ENCODE peak calls at places on chromosomes 4 and X, in six cellular contexts. C is progenitor cell of endocrine pancreas, W is HFF-Myc, U is nephron progenitor cell, M is neural progenitor cell, H is left ventricle myocardium inferior. G is an unnamed sample.

GRCh38 chr4:60223098-60223497 is 977.0 kb upstream of the ADGRL3 start:
- DNase-seq in C (no peak), W (no peak), U (no peak), M (no peak), H (no peak), G (no peak)

GRCh38 chr4:186633844-186634243 is 78.5 kb upstream of the MTNR1A start:
- DNase-seq in C (no peak), W (no peak), U (no peak), M (peak; percentile 11), H (no peak), G (no peak)

GRCh38 chrX:133190877-133191738 is 27.0 kb downstream of the TFDP3 start:
- DNase-seq in C (no peak), W (no peak), U (no peak), M (peak; percentile 9), H (no peak), G (no peak)

GRCh38 chr4:179755322-179755721 is 2313.1 kb upstream of the AGA start:
- DNase-seq in C (no peak), W (no peak), U (no peak), M (no peak), H (no peak), G (no peak)

GRCh38 chrX:111110098-111110775 is 14.2 kb downstream of the PAK3 start:
- DNase-seq in C (no peak), W (no peak), U (no peak), M (no peak), H (no peak), G (no peak)

GRCh38 chr4:89254847-89255246 is 52.8 kb downstream of the GPRIN3 start:
- DNase-seq in C (no peak), W (peak; percentile 1), U (peak; percentile 13), M (peak; percentile 47), H (no peak), G (no peak)

GRCh38 chrX:72030431-72030830 is 101.3 kb downstream of the RTL5 start:
- DNase-seq in C (no peak), W (no peak), U (no peak), M (no peak), H (no peak), G (no peak)

GRCh38 chr4:86834901-86835300 is 14.3 kb downstream of the SLC10A6 start:
- DNase-seq in C (no peak), W (peak; percentile 96), U (no peak), M (no peak), H (no peak), G (no peak)

GRCh38 chr4:118957683-118958082 is 69.0 kb downstream of the SYNPO2 start:
- DNase-seq in C (no peak), W (no peak), U (no peak), M (no peak), H (no peak), G (no peak)

GRCh38 chr4:74331252-74331651 is 23.0 kb downstream of the EPGN start:
- DNase-seq in C (no peak), W (no peak), U (no peak), M (no peak), H (no peak), G (no peak)

GRCh38 chr4:169311643-169312365 is 41.0 kb upstream of the SH3RF1 start:
- DNase-seq in C (no peak), W (peak; percentile 19), U (peak; percentile 8), M (peak; percentile 81), H (no peak), G (no peak)

GRCh38 chr4:119629142-119629471 is 503 bp upstream of the PDE5A start:
- DNase-seq in C (no peak), W (no peak), U (no peak), M (no peak), H (no peak), G (no peak)

GRCh38 chr4:108118505-108118904 is 50.2 kb downstream of the LEF1 start:
- DNase-seq in C (no peak), W (no peak), U (no peak), M (no peak), H (no peak), G (no peak)

GRCh38 chr4:71009796-71010588 is 16.5 kb downstream of the DCK start:
- DNase-seq in C (no peak), W (peak; percentile 19), U (no peak), M (peak; percentile 31), H (no peak), G (no peak)

GRCh38 chr4:111883557-111883999 is 261.7 kb upstream of the FAM241A start:
- DNase-seq in C (no peak), W (no peak), U (no peak), M (peak; percentile 71), H (no peak), G (no peak)

GRCh38 chr4:121221608-121222007 is 57.5 kb upstream of the TNIP3 start:
- DNase-seq in C (no peak), W (no peak), U (no peak), M (no peak), H (no peak), G (no peak)

GRCh38 chr4:121229993-121230392 is 65.9 kb upstream of the TNIP3 start:
- DNase-seq in C (no peak), W (no peak), U (no peak), M (no peak), H (no peak), G (no peak)

GRCh38 chr4:121228851-121229250 is 64.7 kb upstream of the TNIP3 start:
- DNase-seq in C (no peak), W (no peak), U (no peak), M (no peak), H (no peak), G (no peak)

GRCh38 chr4:121226362-121226761 is 62.2 kb upstream of the TNIP3 start:
- DNase-seq in C (no peak), W (no peak), U (no peak), M (peak; percentile 37), H (no peak), G (no peak)

DNA sequence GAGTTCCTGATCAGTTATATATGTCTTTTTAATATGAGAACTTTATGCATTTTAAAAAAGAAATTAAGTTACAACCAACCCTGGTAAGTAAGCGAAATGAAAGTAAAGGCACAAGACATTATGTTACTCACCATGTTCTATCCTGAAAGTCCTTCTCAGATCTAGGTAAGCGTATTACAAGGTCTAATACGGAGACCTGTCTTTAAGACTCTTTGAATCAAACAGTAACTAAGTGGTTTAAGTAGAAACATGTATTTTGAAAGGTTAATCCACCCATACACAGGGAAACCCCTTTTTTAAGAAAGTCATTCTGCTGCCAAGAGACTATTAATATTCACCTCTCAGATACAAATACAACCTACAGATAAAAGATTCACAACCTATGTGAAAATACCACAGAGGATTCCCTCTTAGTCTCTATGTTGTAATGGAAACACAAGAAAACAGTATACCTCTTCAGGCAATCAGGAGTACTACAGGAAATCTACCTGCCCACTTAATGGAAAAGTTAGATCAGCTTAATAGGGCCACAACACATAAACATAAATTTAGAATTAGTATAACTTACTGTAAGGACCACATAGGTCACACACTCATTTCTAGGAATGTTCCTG is 63.2 kb upstream of the TNIP3 start:
- DNase-seq in C (no peak), W (no peak), U (no peak), M (no peak), H (no peak), G (no peak)
- TF ChIP-seq CTCF in C (peak; percentile 34), W (no peak), U (no peak), M (peak; percentile 21), H (no peak), G (no peak)

GRCh38 chr4:22241415-22241814 is 274.5 kb downstream of the ADGRA3 start:
- DNase-seq in C (no peak), W (no peak), U (no peak), M (no peak), H (no peak), G (no peak)

GRCh38 chr4:22240814-22241213 is 275.1 kb downstream of the ADGRA3 start:
- DNase-seq in C (no peak), W (no peak), U (no peak), M (no peak), H (no peak), G (no peak)

GRCh38 chr4:22237155-22237751 is 278.6 kb downstream of the ADGRA3 start:
- DNase-seq in C (peak; percentile 17), W (no peak), U (peak; percentile 40), M (peak; percentile 76), H (no peak), G (no peak)

GRCh38 chr4:22237846-22238513 is 277.9 kb downstream of the ADGRA3 start:
- DNase-seq in C (no peak), W (no peak), U (no peak), M (peak; percentile 65), H (no peak), G (no peak)

DNA sequence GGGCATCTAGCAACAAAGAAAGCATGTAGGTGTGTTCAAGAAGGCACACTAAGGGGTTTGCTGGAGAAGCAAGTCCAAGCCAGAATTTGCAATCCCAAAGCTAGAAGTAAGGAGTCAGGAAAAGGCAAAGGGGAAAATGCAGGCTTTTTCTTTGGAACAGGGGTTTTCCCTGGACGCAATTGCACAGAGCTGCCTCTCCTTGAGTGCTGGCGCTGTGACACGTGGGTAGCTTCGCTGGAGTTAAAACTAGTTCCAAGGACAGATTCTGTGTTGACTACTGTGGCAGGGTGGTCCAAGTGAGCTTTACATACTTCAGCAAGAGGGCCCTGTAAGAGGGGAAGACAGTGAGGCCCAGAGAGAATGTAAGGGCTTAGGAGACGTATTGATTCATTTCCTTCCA is 277.1 kb downstream of the ADGRA3 start:
- DNase-seq in C (no peak), W (no peak), U (peak; percentile 8), M (peak; percentile 60), H (no peak), G (no peak)
- TF ChIP-seq CTCF in C (peak; percentile 51), W (peak; percentile 18), U (peak; percentile 38), M (peak; percentile 53), H (no peak), G (no peak)

GRCh38 chr4:25991296-25991695 is 77.3 kb downstream of the SMIM20 start:
- DNase-seq in C (no peak), W (no peak), U (no peak), M (no peak), H (no peak), G (no peak)

DNA sequence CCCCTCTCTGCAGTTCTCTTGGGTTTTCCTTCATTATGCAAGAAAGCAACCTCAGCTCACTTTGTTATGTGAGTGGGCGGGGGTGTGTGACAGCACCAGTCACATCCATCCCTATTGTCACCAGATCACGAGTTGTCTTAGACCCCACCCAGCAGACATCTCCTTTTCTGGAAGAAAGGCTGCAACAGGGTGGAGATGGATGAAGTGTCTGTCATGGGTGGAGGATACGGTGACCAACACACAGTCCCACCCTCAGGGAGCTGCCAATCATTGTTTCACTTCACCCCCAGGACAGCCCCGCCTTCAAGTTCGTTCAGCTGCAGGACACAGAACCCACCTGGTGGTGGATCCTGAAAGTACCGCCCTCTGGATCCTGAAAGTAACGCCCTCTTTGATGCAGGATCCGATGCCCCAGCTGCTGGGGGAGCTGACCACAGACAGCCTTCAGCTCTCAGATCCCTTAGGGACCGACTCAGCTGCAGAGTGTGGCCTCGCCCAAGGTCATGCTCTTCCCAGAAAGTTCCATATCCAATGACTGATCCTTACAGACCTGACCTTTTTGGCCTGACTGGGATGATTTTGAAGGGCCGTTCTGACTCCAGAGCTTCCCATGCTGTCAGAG is 79.7 kb downstream of the SMIM20 start:
- DNase-seq in C (no peak), W (no peak), U (peak; percentile 45), M (peak; percentile 75), H (peak; percentile 29), G (peak; percentile 67)
- TF ChIP-seq CTCF in C (peak; percentile 50), W (peak; percentile 41), U (peak; percentile 36), M (peak; percentile 57), H (peak; percentile 48), G (no peak)

DNA sequence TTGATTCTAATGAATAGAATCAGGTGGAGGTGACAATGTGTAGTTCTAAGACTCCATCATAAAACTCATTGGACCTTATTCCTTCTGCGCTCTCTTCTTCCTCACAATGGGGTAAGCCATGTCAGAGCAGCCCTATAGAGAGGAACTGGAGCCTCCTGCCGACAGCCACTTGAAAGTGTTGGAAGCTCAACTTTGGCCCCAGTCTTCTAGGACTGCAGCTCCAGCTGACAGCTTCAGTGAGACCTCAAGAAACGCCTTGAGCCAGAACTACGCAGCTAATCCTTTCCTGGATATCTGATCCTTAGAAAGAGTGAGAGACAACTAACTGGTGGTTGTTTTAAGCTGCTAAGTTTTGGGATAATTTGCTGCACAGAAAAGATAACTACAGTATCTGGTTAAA is 22.1 kb upstream of the ADH7 start:
- DNase-seq in C (no peak), W (no peak), U (no peak), M (peak; percentile 30), H (no peak), G (no peak)
- TF ChIP-seq CTCF in C (no peak), W (peak; percentile 9), U (no peak), M (peak; percentile 19), H (no peak), G (no peak)